ENCODE peak calls at places on chromosomes 7 and 10, in nine cellular contexts. One of them, this sample, is unnamed.
A peak's percentile ranks its signal among the peaks of the same experiment; 100 is the strongest.

GRCh38 chr7:155758348-155758747 is 53.9 kb downstream of the SHH start:
- DNase-seq in coronary artery: no peak
- DNase-seq in left ventricle myocardium superior: no peak
- DNase-seq in fibroblast of lung: no peak
- DNase-seq in activated T-cell treated with anti-CD3 and anti-CD28 coated beads for 48 hours: no peak
- DNase-seq in hepatic stellate cell: no peak
- DNase-seq in psoas muscle: no peak
- DNase-seq in NCI-H1105: no peak
- DNase-seq in LoVo: no peak
- DNase-seq in this sample: no peak

GRCh38 chr7:77753173-77753572 is 45.1 kb downstream of the TMEM60 start:
- DNase-seq in coronary artery: no peak
- DNase-seq in left ventricle myocardium superior: no peak
- DNase-seq in fibroblast of lung: no peak
- DNase-seq in activated T-cell treated with anti-CD3 and anti-CD28 coated beads for 48 hours: no peak
- DNase-seq in hepatic stellate cell: no peak
- DNase-seq in psoas muscle: no peak
- DNase-seq in NCI-H1105: no peak
- DNase-seq in LoVo: no peak
- DNase-seq in this sample: no peak

GRCh38 chr7:2934211-2934731 is 90.2 kb upstream of the GNA12 start:
- DNase-seq in coronary artery: peak; percentile 54
- DNase-seq in left ventricle myocardium superior: peak; percentile 21
- DNase-seq in fibroblast of lung: peak; percentile 69
- DNase-seq in activated T-cell treated with anti-CD3 and anti-CD28 coated beads for 48 hours: peak; percentile 47
- DNase-seq in hepatic stellate cell: no peak
- DNase-seq in psoas muscle: no peak
- DNase-seq in NCI-H1105: no peak
- DNase-seq in LoVo: peak; percentile 20
- DNase-seq in this sample: peak; percentile 45

GRCh38 chr10:107554351-107554750 is 389.8 kb upstream of the SORCS1 start:
- DNase-seq in coronary artery: no peak
- DNase-seq in left ventricle myocardium superior: no peak
- DNase-seq in fibroblast of lung: no peak
- DNase-seq in activated T-cell treated with anti-CD3 and anti-CD28 coated beads for 48 hours: no peak
- DNase-seq in hepatic stellate cell: no peak
- DNase-seq in psoas muscle: no peak
- DNase-seq in NCI-H1105: no peak
- DNase-seq in LoVo: no peak
- DNase-seq in this sample: no peak

GRCh38 chr7:121005996-121006565 is 17.6 kb downstream of the CPED1 start:
- DNase-seq in coronary artery: no peak
- DNase-seq in left ventricle myocardium superior: no peak
- DNase-seq in fibroblast of lung: no peak
- DNase-seq in activated T-cell treated with anti-CD3 and anti-CD28 coated beads for 48 hours: no peak
- DNase-seq in hepatic stellate cell: no peak
- DNase-seq in psoas muscle: no peak
- DNase-seq in NCI-H1105: no peak
- DNase-seq in LoVo: no peak
- DNase-seq in this sample: no peak

GRCh38 chr7:18416988-18417387 is 78.6 kb upstream of the HDAC9 start:
- DNase-seq in coronary artery: no peak
- DNase-seq in left ventricle myocardium superior: no peak
- DNase-seq in fibroblast of lung: no peak
- DNase-seq in activated T-cell treated with anti-CD3 and anti-CD28 coated beads for 48 hours: no peak
- DNase-seq in hepatic stellate cell: no peak
- DNase-seq in psoas muscle: no peak
- DNase-seq in NCI-H1105: no peak
- DNase-seq in LoVo: no peak
- DNase-seq in this sample: no peak

GRCh38 chr7:50721160-50721559 is 61.5 kb downstream of the GRB10 start:
- DNase-seq in coronary artery: no peak
- DNase-seq in left ventricle myocardium superior: no peak
- DNase-seq in fibroblast of lung: no peak
- DNase-seq in activated T-cell treated with anti-CD3 and anti-CD28 coated beads for 48 hours: no peak
- DNase-seq in hepatic stellate cell: no peak
- DNase-seq in psoas muscle: no peak
- DNase-seq in NCI-H1105: no peak
- DNase-seq in LoVo: no peak
- DNase-seq in this sample: no peak

GRCh38 chr10:15898046-15898445 is 37.7 kb upstream of the MINDY3 start:
- DNase-seq in coronary artery: no peak
- DNase-seq in left ventricle myocardium superior: no peak
- DNase-seq in fibroblast of lung: peak; percentile 7
- DNase-seq in activated T-cell treated with anti-CD3 and anti-CD28 coated beads for 48 hours: no peak
- DNase-seq in hepatic stellate cell: peak; percentile 28
- DNase-seq in psoas muscle: no peak
- DNase-seq in NCI-H1105: no peak
- DNase-seq in LoVo: peak; percentile 5
- DNase-seq in this sample: no peak

GRCh38 chr10:93820434-93820833 is 62.7 kb downstream of the LGI1 start:
- DNase-seq in coronary artery: no peak
- DNase-seq in left ventricle myocardium superior: no peak
- DNase-seq in fibroblast of lung: no peak
- DNase-seq in activated T-cell treated with anti-CD3 and anti-CD28 coated beads for 48 hours: no peak
- DNase-seq in hepatic stellate cell: no peak
- DNase-seq in psoas muscle: no peak
- DNase-seq in NCI-H1105: no peak
- DNase-seq in LoVo: peak; percentile 15
- DNase-seq in this sample: no peak

GRCh38 chr7:113629244-113629643 is 289.6 kb downstream of the PPP1R3A start:
- DNase-seq in coronary artery: no peak
- DNase-seq in left ventricle myocardium superior: no peak
- DNase-seq in fibroblast of lung: peak; percentile 9
- DNase-seq in activated T-cell treated with anti-CD3 and anti-CD28 coated beads for 48 hours: no peak
- DNase-seq in hepatic stellate cell: no peak
- DNase-seq in psoas muscle: no peak
- DNase-seq in NCI-H1105: no peak
- DNase-seq in LoVo: peak; percentile 9
- DNase-seq in this sample: no peak

GRCh38 chr7:128697301-128697905 is 25.3 kb downstream of the GARIN1A start:
- DNase-seq in coronary artery: no peak
- DNase-seq in left ventricle myocardium superior: peak; percentile 61
- DNase-seq in fibroblast of lung: peak; percentile 74
- DNase-seq in activated T-cell treated with anti-CD3 and anti-CD28 coated beads for 48 hours: peak; percentile 68
- DNase-seq in hepatic stellate cell: peak; percentile 41
- DNase-seq in psoas muscle: peak; percentile 56
- DNase-seq in NCI-H1105: no peak
- DNase-seq in LoVo: no peak
- DNase-seq in this sample: peak; percentile 49

GRCh38 chr7:44639701-44640321 is 33.4 kb downstream of the OGDH start:
- DNase-seq in coronary artery: peak; percentile 71
- DNase-seq in left ventricle myocardium superior: no peak
- DNase-seq in fibroblast of lung: peak; percentile 74
- DNase-seq in activated T-cell treated with anti-CD3 and anti-CD28 coated beads for 48 hours: no peak
- DNase-seq in hepatic stellate cell: peak; percentile 74
- DNase-seq in psoas muscle: peak; percentile 29
- DNase-seq in NCI-H1105: no peak
- DNase-seq in LoVo: peak; percentile 28
- DNase-seq in this sample: peak; percentile 88

This sample was measured in Calu3.